ENCODE peak calls at places on chromosomes 7 and 10, in six cellular contexts. F is breast epithelium, T is NCI-H1417, V is caudate nucleus, W is LoVo, E is T-cell. G is an unnamed sample.

GRCh38 chr7:91504919-91505318 is 240.7 kb downstream of the FZD1 start:
- DNase-seq in T (no peak), V (no peak), W (no peak), F (no peak), E (no peak), G (no peak)

GRCh38 chr7:112183266-112183665 is 22.9 kb downstream of the DOCK4 start:
- DNase-seq in W (no peak), F (no peak), E (no peak), T (no peak), V (no peak), G (no peak)

GRCh38 chr10:66836057-66836456 is 89.8 kb upstream of the LRRTM3 start:
- DNase-seq in F (no peak), V (no peak), E (no peak), T (no peak), W (no peak), G (no peak)

GRCh38 chr7:95658676-95659075 is 62.4 kb upstream of the PDK4 start:
- DNase-seq in W (no peak), E (no peak), F (no peak), T (no peak), V (no peak), G (no peak)

GRCh38 chr10:74598891-74599566 is 227.4 kb upstream of the KAT6B start:
- DNase-seq in V (no peak), F (no peak), E (no peak), T (no peak), W (no peak), G (no peak)

GRCh38 chr7:117711556-117711955 is 161.7 kb downstream of the CTTNBP2 start:
- DNase-seq in W (no peak), T (no peak), F (no peak), E (no peak), V (no peak), G (no peak)

GRCh38 chr10:13633689-13634088 is 46.9 kb downstream of the PRPF18 start:
- DNase-seq in W (no peak), T (peak; percentile 26), V (no peak), F (no peak), E (no peak), G (no peak)

GRCh38 chr10:9056521-9056920 is 1002.0 kb downstream of the GATA3 start:
- DNase-seq in F (no peak), W (no peak), T (no peak), V (no peak), E (no peak), G (no peak)

GRCh38 chr10:103584216-103585010 is 90.9 kb downstream of the NEURL1 start:
- DNase-seq in F (no peak), V (no peak), E (peak; percentile 78), T (no peak), W (no peak), G (no peak)